ENCODE peak calls at places on chromosomes 3 and 15, in four cellular contexts. One of them, this sample, is unnamed.

GRCh38 chr3:193742628-193743027 is 149.6 kb downstream of the OPA1 start:
- DNase-seq in ELR: no peak
- DNase-seq in right cardiac atrium: no peak
- DNase-seq in EH: no peak
- DNase-seq in this sample: no peak

GRCh38 chr15:87863152-87863551 is 393.4 kb downstream of the NTRK3 start:
- DNase-seq in right cardiac atrium: no peak
- DNase-seq in EH: peak
- DNase-seq in ELR: peak
- DNase-seq in this sample: no peak

GRCh38 chr3:71931930-71932329 is 147.0 kb upstream of the PROK2 start:
- DNase-seq in ELR: no peak
- DNase-seq in EH: no peak
- DNase-seq in right cardiac atrium: no peak
- DNase-seq in this sample: no peak

GRCh38 chr3:58585005-58585786 is 8.0 kb upstream of the FAM107A start:
- DNase-seq in right cardiac atrium: peak
- DNase-seq in ELR: peak
- DNase-seq in EH: peak
- DNase-seq in this sample: peak

GRCh38 chr3:105745046-105745445 is 123.8 kb downstream of the CBLB start:
- DNase-seq in EH: no peak
- DNase-seq in right cardiac atrium: no peak
- DNase-seq in ELR: no peak
- DNase-seq in this sample: no peak

GRCh38 chr15:47331796-47332480 is 385.4 kb upstream of the SEMA6D start:
- DNase-seq in ELR: peak
- DNase-seq in right cardiac atrium: no peak
- DNase-seq in EH: peak
- DNase-seq in this sample: peak

GRCh38 chr3:168865022-168865551 is 769.4 kb upstream of the GOLIM4 start:
- DNase-seq in right cardiac atrium: no peak
- DNase-seq in ELR: peak
- DNase-seq in EH: peak
- DNase-seq in this sample: peak

GRCh38 chr3:155963557-155963956 is 93.1 kb downstream of the GMPS start:
- DNase-seq in EH: peak
- DNase-seq in ELR: peak
- DNase-seq in right cardiac atrium: no peak
- DNase-seq in this sample: peak

GRCh38 chr3:177596822-177597271 is 399.6 kb upstream of the TBL1XR1 start:
- DNase-seq in ELR: no peak
- DNase-seq in right cardiac atrium: no peak
- DNase-seq in EH: no peak
- DNase-seq in this sample: peak

GRCh38 chr3:65412591-65412990 is 626.1 kb downstream of the MAGI1 start:
- DNase-seq in ELR: no peak
- DNase-seq in right cardiac atrium: peak
- DNase-seq in EH: peak
- DNase-seq in this sample: no peak

GRCh38 chr3:107068980-107069379 is 308.3 kb upstream of the CCDC54 start:
- DNase-seq in right cardiac atrium: no peak
- DNase-seq in EH: peak
- DNase-seq in ELR: peak
- DNase-seq in this sample: peak

GRCh38 chr3:155354658-155355057 is 61.2 kb upstream of the STRIT1 start:
- DNase-seq in right cardiac atrium: no peak
- DNase-seq in EH: no peak
- DNase-seq in ELR: no peak
- DNase-seq in this sample: no peak

GRCh38 chr3:14441240-14441919 is 39.0 kb downstream of the SLC6A6 start:
- DNase-seq in right cardiac atrium: peak
- DNase-seq in EH: peak
- DNase-seq in ELR: peak
- DNase-seq in this sample: no peak

GRCh38 chr15:68204776-68205557 is at the start of gene CALML4:
- DNase-seq in EH: peak
- DNase-seq in right cardiac atrium: peak
- DNase-seq in ELR: no peak
- DNase-seq in this sample: peak

GRCh38 chr15:34365836-34366235 is 1.2 kb downstream of the LPCAT4 start:
- DNase-seq in EH: no peak
- DNase-seq in right cardiac atrium: no peak
- DNase-seq in ELR: no peak
- DNase-seq in this sample: no peak

GRCh38 chr3:172626241-172626640 is 84.6 kb downstream of the NCEH1 start:
- DNase-seq in EH: peak
- DNase-seq in right cardiac atrium: no peak
- DNase-seq in ELR: peak
- DNase-seq in this sample: peak

GRCh38 chr3:121748638-121749275 is 784 bp downstream of the GOLGB1 start:
- DNase-seq in EH: peak
- DNase-seq in right cardiac atrium: no peak
- DNase-seq in ELR: peak
- DNase-seq in this sample: peak

GRCh38 chr3:139455855-139456254 is 20.5 kb downstream of the RBP2 start:
- DNase-seq in ELR: peak
- DNase-seq in EH: no peak
- DNase-seq in right cardiac atrium: no peak
- DNase-seq in this sample: no peak

GRCh38 chr15:87871130-87871737 is 385.3 kb downstream of the NTRK3 start:
- DNase-seq in EH: peak
- DNase-seq in ELR: peak
- DNase-seq in right cardiac atrium: no peak
- DNase-seq in this sample: peak

GRCh38 chr3:147355104-147355854 is 51.1 kb downstream of the ZIC4 start:
- DNase-seq in EH: no peak
- DNase-seq in right cardiac atrium: no peak
- DNase-seq in ELR: no peak
- DNase-seq in this sample: no peak

GRCh38 chr3:4417449-4417848 is 49.6 kb downstream of the SUMF1 start:
- DNase-seq in ELR: peak
- DNase-seq in EH: peak
- DNase-seq in right cardiac atrium: no peak
- DNase-seq in this sample: peak

GRCh38 chr3:13077431-13078157 is 4.4 kb upstream of the IQSEC1 start:
- DNase-seq in ELR: no peak
- DNase-seq in right cardiac atrium: peak
- DNase-seq in EH: peak
- DNase-seq in this sample: peak

GRCh38 chr3:130783629-130784028 is 37.0 kb upstream of the PIK3R4 start:
- DNase-seq in EH: no peak
- DNase-seq in ELR: no peak
- DNase-seq in right cardiac atrium: no peak
- DNase-seq in this sample: no peak

GRCh38 chr15:71254503-71254902 is 139.2 kb downstream of the THSD4 start:
- DNase-seq in ELR: no peak
- DNase-seq in EH: peak
- DNase-seq in right cardiac atrium: peak
- DNase-seq in this sample: no peak

GRCh38 chr3:37130984-37131975 is 43.1 kb downstream of the LRRFIP2 start:
- DNase-seq in ELR: no peak
- DNase-seq in EH: no peak
- DNase-seq in right cardiac atrium: no peak
- DNase-seq in this sample: no peak

GRCh38 chr15:101068961-101069734 is 150.0 kb downstream of the LRRK1 start:
- DNase-seq in EH: peak
- DNase-seq in right cardiac atrium: no peak
- DNase-seq in ELR: peak
- DNase-seq in this sample: no peak

GRCh38 chr3:49519916-49520385 is 34.3 kb upstream of the BSN start:
- DNase-seq in EH: peak
- DNase-seq in right cardiac atrium: no peak
- DNase-seq in ELR: no peak
- DNase-seq in this sample: no peak

GRCh38 chr15:75104804-75105557 is 81.6 kb downstream of the PPCDC start:
- DNase-seq in ELR: peak
- DNase-seq in EH: peak
- DNase-seq in right cardiac atrium: no peak
- DNase-seq in this sample: peak

GRCh38 chr15:55434989-55435825 is 26.9 kb downstream of the PIERCE2 start:
- DNase-seq in ELR: peak
- DNase-seq in right cardiac atrium: no peak
- DNase-seq in EH: peak
- DNase-seq in this sample: peak

GRCh38 chr3:194169595-194169994 is 33.6 kb downstream of the HES1 start:
- DNase-seq in right cardiac atrium: no peak
- DNase-seq in EH: no peak
- DNase-seq in ELR: no peak
- DNase-seq in this sample: no peak

GRCh38 chr15:47405768-47406167 is 311.5 kb upstream of the SEMA6D start:
- DNase-seq in right cardiac atrium: no peak
- DNase-seq in ELR: no peak
- DNase-seq in EH: no peak
- DNase-seq in this sample: no peak

This sample was measured in fibroblast of mammary gland.